ENCODE peak calls at places on chromosomes 12 and 14, in six cellular contexts. H is skeletal muscle cell; Y is SW480; A is activated CD8-positive, alpha-beta memory T cell treated with anti-CD3 and anti-CD28 coated beads for 48 hours; M is endodermal cell; U is Ammon's horn. G is an unnamed sample.

GRCh38 chr12:25864287-25864686 is 94.2 kb upstream of the RASSF8 start:
- DNase-seq in U (no peak), H (no peak), M (no peak), Y (no peak), A (no peak), G (no peak)

GRCh38 chr12:103560604-103561101 is 26.4 kb upstream of the STAB2 start:
- DNase-seq in Y (peak; percentile 90), H (peak; percentile 96), U (no peak), A (no peak), M (no peak), G (no peak)

GRCh38 chr12:65943388-65944137 is 119.3 kb downstream of the HMGA2 start:
- DNase-seq in H (no peak), Y (no peak), A (no peak), U (no peak), M (no peak), G (no peak)

GRCh38 chr12:2385529-2385928 is 332.7 kb downstream of the CACNA1C start:
- DNase-seq in H (no peak), U (no peak), M (peak; percentile 39), Y (no peak), A (no peak), G (no peak)

GRCh38 chr14:105605501-105606304 is 79.3 kb downstream of the TMEM121 start:
- DNase-seq in U (no peak), H (no peak), M (no peak), Y (no peak), A (no peak), G (no peak)

GRCh38 chr12:54561164-54561563 is 11.8 kb downstream of the PDE1B start:
- DNase-seq in U (peak; percentile 53), H (no peak), M (peak; percentile 60), Y (no peak), A (no peak), G (no peak)

GRCh38 chr14:50001999-50002925 is 109.4 kb downstream of the ARF6 start:
- DNase-seq in U (no peak), H (no peak), M (peak; percentile 55), Y (peak; percentile 85), A (peak; percentile 21), G (no peak)

GRCh38 chr14:98808494-98809407 is 463.2 kb downstream of the BCL11B start:
- DNase-seq in A (no peak), U (no peak), H (no peak), M (no peak), Y (no peak), G (no peak)

GRCh38 chr12:98439471-98440164 is 75.8 kb upstream of the TMPO start:
- DNase-seq in Y (no peak), H (no peak), U (no peak), M (peak; percentile 48), A (no peak), G (no peak)

GRCh38 chr14:22189873-22190272 is 399.2 kb downstream of the DAD1 start:
- DNase-seq in U (no peak), M (no peak), A (no peak), H (no peak), Y (no peak), G (no peak)

GRCh38 chr14:71711619-71712018 is 220.6 kb upstream of the RGS6 start:
- DNase-seq in A (no peak), H (peak; percentile 92), Y (no peak), M (no peak), U (peak; percentile 31), G (peak; percentile 99)

GRCh38 chr14:66000771-66001170 is 485.4 kb upstream of the CCDC196 start:
- DNase-seq in M (no peak), H (no peak), A (no peak), Y (no peak), U (no peak), G (no peak)

GRCh38 chr12:124928095-124928911 is 13.9 kb upstream of the UBC start:
- DNase-seq in H (peak; percentile 90), A (no peak), U (no peak), Y (peak; percentile 98), M (no peak), G (no peak)

GRCh38 chr12:69739287-69740191 is 879 bp downstream of the RAB3IP start:
- DNase-seq in Y (peak; percentile 62), M (peak; percentile 85), H (no peak), A (peak; percentile 24), U (peak; percentile 63), G (peak; percentile 70)

GRCh38 chr12:52226446-52226845 is 6.6 kb upstream of the KRT7 start:
- DNase-seq in U (no peak), H (no peak), A (no peak), M (no peak), Y (no peak), G (no peak)